ENCODE peak calls at places on chromosomes 2 and 18, in nine cellular contexts. E is PC-9, A is pancreas, O is lung, R is spleen, T is prostate gland, B is cardiac muscle cell, K is tibial nerve, D is ovary. V is an unnamed sample. For H3K36me3 and H3K4me1, the result is how much of the 10 kb centered on the place peaks cover.

GRCh38 chr2:221467610-221468009 is 104.5 kb downstream of the EPHA4 start:
- DNase-seq in E (no peak), A (no peak), O (no peak), R (no peak), T (peak), B (peak), K (no peak), D (no peak), V (no peak)

GRCh38 chr18:63817441-63818051 is 42.3 kb downstream of the SERPINB7 start:
- DNase-seq in E (no peak), A (no peak), O (no peak), R (no peak), T (peak), B (no peak), K (no peak), D (no peak), V (no peak)

GRCh38 chr2:8889978-8890377 is 52.6 kb upstream of the KIDINS220 start:
- DNase-seq in E (no peak), A (no peak), O (no peak), R (no peak), T (no peak), B (no peak), K (no peak), D (no peak), V (no peak)

GRCh38 chr2:62537814-62538213 is 31.8 kb upstream of the TMEM17 start:
- DNase-seq in E (no peak), A (no peak), O (no peak), R (no peak), T (no peak), B (no peak), K (no peak), D (no peak), V (no peak)

GRCh38 chr2:138997346-138997745 is 217.2 kb upstream of the NXPH2 start:
- DNase-seq in E (no peak), A (no peak), O (no peak), R (no peak), T (no peak), B (no peak), K (no peak), D (no peak), V (no peak)

GRCh38 chr18:2331496-2331895 is 239.8 kb downstream of the METTL4 start:
- DNase-seq in E (no peak), A (no peak), O (no peak), R (no peak), T (no peak), B (no peak), K (no peak), D (no peak), V (no peak)

GRCh38 chr2:65232636-65233035 is 5.0 kb downstream of the ACTR2 start:
- DNase-seq in E (peak), A (no peak), O (no peak), R (no peak), T (no peak), B (no peak), K (no peak), D (no peak), V (no peak)

GRCh38 chr2:240463866-240464481 is 28.5 kb downstream of the GPC1 start:
- DNase-seq in E (no peak), A (peak), O (no peak), R (peak), T (peak), B (no peak), K (peak), D (no peak), V (peak)

GRCh38 chr18:62584241-62585120 is 61.7 kb downstream of the ZCCHC2 start:
- DNase-seq in E (peak), A (peak), O (peak), R (peak), T (peak), B (peak), K (peak), D (peak), V (peak)

GRCh38 chr2:112644155-112644932 is 1.4 kb upstream of the SLC20A1 start:
- DNase-seq in E (peak), A (no peak), O (no peak), R (no peak), T (no peak), B (no peak), K (no peak), D (no peak), V (peak)

GRCh38 chr2:214246417-214246816 is 164.4 kb upstream of the VWC2L start:
- DNase-seq in E (no peak), A (no peak), O (no peak), R (no peak), T (no peak), B (peak), K (no peak), D (no peak), V (no peak)

GRCh38 chr2:214242797-214243196 is 168.1 kb upstream of the VWC2L start:
- DNase-seq in E (no peak), A (no peak), O (no peak), R (no peak), T (no peak), B (no peak), K (no peak), D (no peak), V (no peak)

GRCh38 chr2:214247531-214247930 is 163.3 kb upstream of the VWC2L start:
- DNase-seq in E (no peak), A (no peak), O (no peak), R (no peak), T (no peak), B (no peak), K (no peak), D (no peak), V (no peak)

DNA sequence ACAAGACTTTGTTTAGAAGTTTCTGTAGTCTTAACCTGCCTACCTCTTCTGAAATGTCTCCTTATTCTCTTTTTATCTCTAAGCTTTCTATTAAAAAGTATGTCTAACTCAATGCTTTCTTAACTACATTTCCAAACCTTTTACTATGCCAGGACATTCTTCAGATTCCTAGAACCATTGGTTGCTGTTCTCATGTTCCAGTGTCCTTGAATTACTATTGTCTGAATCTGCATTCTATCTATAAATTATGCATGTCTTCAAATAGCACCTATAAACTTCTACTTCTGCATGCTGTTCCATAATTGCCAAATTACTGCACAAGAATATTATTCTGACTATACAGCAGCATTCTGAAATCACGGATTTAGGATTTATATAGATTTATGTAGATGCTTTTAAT is 166.0 kb upstream of the VWC2L start:
- DNase-seq in E (no peak), A (no peak), O (no peak), R (no peak), T (no peak), B (peak), K (no peak), D (no peak), V (no peak)
- H3K36me3 ChIP-seq in E (under half), A (under half), O (under half), R (under half), T (under half), B (under half), K (under half), D (under half), V (under half)

DNA sequence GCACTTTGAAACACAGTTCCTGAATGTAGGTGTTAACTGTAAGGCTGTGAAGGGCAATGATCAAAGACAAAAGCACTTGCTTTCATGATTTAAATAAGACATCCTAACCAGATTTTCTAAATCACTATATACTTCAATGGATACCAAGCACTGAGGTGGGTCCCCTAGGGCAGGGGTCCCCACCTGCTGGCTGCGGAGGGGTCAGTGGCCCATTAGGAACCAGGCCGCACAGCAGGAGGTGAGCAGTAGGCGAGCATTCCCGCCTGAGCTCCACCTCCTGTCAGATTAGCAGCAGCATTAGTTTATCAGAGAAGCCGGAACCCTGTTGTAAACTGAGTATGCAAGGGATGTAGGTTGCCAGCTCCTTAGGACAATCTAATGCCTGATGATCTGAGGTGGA is 7.1 kb downstream of the NFE2L2 start:
- DNase-seq in E (no peak), A (no peak), O (no peak), R (no peak), T (no peak), B (no peak), K (no peak), D (no peak), V (no peak)
- H3K4me1 ChIP-seq in E (half or more), A (under half), O (half or more), R (half or more), T (under half), B (under half), K (half or more), D (under half), V (under half)

DNA sequence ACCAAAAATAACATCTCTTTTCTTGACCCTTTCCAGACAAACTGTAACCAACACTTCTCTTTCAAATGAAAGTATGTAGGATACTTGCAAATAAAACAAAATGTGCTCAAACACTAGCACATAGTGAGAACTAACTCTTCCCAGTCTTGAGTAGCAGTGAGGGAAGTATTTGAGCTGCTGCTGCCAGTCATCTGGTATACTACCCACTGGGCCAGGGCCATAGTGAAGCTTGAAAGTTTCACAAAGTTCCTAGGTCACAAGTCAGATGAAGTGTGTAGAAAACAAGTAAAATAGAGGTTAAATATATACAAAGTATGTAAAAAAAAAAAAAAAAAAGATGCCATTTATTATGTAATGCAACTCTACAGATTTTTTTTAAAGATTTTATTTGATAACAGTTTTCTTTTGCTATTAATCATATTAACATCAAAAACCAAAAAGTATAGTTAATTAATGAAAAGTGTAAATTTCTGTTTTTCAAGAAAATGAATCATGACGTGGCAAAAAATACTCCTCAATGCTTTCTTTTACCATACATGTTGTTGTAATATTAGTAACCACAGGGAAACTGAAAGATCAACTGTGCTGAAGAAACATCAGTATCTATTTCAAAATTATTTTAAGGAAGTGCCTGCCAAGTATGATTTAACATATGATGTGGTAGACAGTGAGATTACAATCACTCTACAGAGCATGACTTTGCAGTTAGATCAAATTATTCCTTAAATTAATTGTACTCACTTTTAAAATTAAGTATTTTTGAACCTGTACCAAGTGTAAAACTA is 21.6 kb upstream of the TRIB2 start:
- DNase-seq in E (peak), A (no peak), O (peak), R (no peak), T (no peak), B (no peak), K (no peak), D (no peak), V (no peak)
- TF ChIP-seq CTCF in E (no peak), A (no peak), O (no peak), R (no peak), T (no peak), B (no peak), K (no peak), D (no peak), V (no peak)

DNA sequence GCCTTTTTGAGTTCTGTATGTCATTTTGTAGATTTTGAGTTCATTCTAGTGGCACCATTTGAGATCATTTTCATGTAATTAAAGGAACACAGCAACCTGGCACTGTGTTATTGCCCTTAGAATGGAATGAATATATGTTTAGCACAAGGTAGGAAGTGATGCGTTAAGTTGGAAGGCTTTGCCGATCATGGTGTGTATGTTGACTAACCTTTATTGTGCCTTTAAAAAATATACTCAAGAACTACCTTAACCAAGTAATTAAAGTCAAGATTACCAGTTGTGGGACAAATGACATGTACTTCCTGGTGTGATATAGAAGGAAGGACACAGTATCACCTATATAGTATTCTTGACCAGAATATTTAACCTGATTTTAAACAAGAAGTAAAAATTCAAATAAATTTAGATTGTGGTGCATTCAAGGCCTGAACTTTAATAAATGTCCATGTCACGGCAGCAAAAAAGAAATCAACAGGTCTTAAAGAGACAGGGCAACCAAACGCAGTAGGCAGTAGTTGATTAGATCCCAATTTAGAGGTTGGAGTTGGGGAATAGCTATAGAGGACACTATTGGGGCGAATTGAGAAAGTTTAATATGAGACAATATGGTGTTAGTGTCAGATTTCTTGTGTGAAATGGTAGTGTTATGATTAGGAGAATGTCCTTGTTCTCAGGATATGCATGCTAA is 68.6 kb downstream of the MSH2 start:
- DNase-seq in E (no peak), A (no peak), O (no peak), R (no peak), T (no peak), B (no peak), K (no peak), D (no peak), V (no peak)
- H3K36me3 ChIP-seq in E (under half), A (under half), O (under half), R (under half), T (under half), B (under half), K (half or more), D (under half), V (under half)

DNA sequence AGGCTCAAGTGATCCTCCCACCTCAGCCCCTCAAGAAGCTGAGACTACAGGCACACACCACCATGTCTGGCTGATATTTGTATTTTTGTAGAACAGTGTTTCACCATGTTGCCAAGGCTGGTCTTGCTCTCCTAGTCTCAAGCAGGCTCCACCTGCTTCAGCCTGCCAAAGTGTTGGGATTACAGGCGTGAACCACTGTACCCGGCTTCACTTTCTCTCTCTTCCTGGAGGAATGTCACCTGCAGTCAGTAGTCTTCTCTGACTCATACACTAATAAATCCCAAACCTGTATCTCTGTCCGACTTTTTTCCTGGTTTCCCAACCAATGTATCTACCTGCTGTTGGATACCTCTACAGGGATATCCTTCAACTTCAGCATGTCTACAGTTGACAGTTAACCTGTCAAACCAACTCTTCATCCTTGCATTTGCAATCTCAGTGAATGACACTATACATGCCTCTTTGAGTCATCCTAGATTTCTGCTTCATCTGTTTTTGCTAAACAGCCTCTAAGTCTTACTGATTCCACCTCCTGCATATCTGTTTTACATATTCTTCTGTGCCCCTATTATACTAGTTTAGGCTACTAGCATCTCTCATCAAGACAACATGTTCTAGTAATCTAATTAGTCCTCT is 54.5 kb downstream of the RBBP8 start:
- DNase-seq in E (no peak), A (no peak), O (no peak), R (no peak), T (no peak), B (no peak), K (no peak), D (no peak), V (peak)
- H3K4me1 ChIP-seq in E (under half), A (under half), O (under half), R (under half), T (under half), B (under half), K (under half), D (under half), V (under half)

DNA sequence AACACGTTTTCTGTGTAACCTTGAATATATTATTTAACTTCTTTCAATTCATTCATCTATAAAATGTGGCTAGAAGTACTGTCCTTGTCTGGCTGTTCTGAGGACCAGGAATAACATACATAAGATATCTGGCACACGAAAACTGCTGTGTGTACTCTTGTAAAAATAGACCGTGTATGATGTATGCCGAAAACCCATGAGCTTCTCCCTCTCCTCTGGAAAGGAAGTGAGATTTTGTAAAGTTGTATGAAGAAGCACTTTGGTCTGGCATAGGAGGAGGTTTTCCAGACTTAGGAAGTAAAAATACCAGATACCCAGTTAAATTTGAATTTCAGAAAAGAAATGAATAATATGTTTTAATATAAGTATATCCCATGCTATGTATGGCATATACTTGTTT is 229.4 kb downstream of the GALR1 start:
- DNase-seq in E (no peak), A (no peak), O (no peak), R (no peak), T (no peak), B (no peak), K (no peak), D (no peak), V (no peak)
- TF ChIP-seq CTCF in E (no peak), A (no peak), O (no peak), R (no peak), T (no peak), B (no peak), K (no peak), D (no peak), V (no peak)

DNA sequence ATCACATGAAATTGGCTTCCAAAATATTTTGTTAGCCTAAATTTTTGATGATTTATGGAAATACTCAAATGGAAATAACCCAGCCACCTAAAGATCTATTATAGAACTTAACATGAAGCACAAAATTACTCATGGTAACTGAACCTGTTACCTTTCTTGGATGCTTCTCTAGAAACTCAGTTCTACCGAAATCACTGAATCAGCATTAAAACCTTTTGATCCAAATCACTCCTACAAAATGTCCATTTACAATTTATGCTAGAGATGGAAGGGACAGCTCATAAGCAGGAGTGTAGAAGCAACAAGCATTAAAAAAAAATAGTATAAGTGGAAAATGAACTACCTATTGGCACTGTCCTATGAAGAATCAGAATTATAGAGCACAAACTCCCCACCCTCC is 2.1 kb downstream of the PRPF40A start:
- DNase-seq in E (no peak), A (no peak), O (no peak), R (no peak), T (no peak), B (no peak), K (no peak), D (no peak), V (no peak)
- H3K36me3 ChIP-seq in E (under half), A (under half), O (under half), R (under half), T (under half), B (under half), K (under half), D (under half), V (under half)

DNA sequence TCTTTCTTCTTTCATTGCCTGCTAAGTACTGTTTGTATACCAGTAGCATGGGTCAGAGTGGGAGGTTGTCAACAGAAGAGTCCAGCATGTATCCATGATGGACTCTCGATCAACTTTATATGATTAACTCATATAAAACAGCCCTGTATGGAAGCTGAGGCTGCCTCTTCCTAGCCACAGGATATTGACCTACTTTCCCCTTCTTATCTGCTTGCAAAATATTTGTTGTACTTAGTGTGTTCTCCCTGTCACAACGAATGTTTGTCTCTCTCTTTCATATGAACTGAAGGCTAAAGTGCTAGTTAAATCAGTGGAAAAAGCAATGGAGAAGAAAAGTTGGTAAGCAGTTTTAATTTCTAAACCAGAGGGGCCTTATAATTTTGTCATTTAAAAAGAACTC is 17.8 kb downstream of the MYO1B start:
- DNase-seq in E (no peak), A (no peak), O (no peak), R (no peak), T (peak), B (no peak), K (no peak), D (no peak), V (no peak)
- H3K4me1 ChIP-seq in E (under half), A (under half), O (under half), R (under half), T (under half), B (under half), K (under half), D (under half), V (under half)

V was measured in colonic mucosa.